ENCODE peak calls at places on chromosomes 13 and 19, in ten cellular contexts. R is activated CD4-positive, alpha-beta T cell treated with anti-CD3 and anti-CD28 coated beads for 24 hours; S is stimulated activated CD4-positive, alpha-beta T cell treated with anti-CD3 and anti-CD28 coated beads, TNF-alpha, amount 100 ng/mL, for 4 hours; U is omental fat pad; X is naive thymus-derived CD8-positive, alpha-beta T cell; T is SW480; W is nephron progenitor cell; Z is pancreas; Y is kidney glomerular epithelial cell; P is ascending aorta. B is an unnamed sample.

GRCh38 chr19:1265611-1266115 is 3.5 kb upstream of the CIRBP start:
- DNase-seq in P (peak), W (no peak), X (no peak), Y (no peak), R (no peak), Z (peak), T (peak), S (no peak), U (no peak), B (peak)

GRCh38 chr19:46963093-46963734 is 56.4 kb upstream of the NPAS1 start:
- DNase-seq in W (no peak), S (no peak), T (no peak), U (no peak), Y (no peak), X (no peak), P (no peak), Z (no peak), R (no peak), B (peak)

GRCh38 chr19:31232871-31233270 is 116.4 kb downstream of the TSHZ3 start:
- DNase-seq in X (no peak), R (no peak), Y (no peak), Z (no peak), P (no peak), U (no peak), S (no peak), T (no peak), W (no peak), B (peak)

GRCh38 chr13:85366759-85367417 is 432.3 kb downstream of the SLITRK6 start:
- DNase-seq in Z (no peak), R (no peak), T (no peak), P (no peak), U (no peak), S (no peak), W (no peak), X (no peak), Y (no peak), B (peak)

GRCh38 chr19:15443838-15444237 is 5.9 kb downstream of the WIZ start:
- DNase-seq in W (no peak), X (no peak), U (no peak), Y (no peak), S (no peak), T (no peak), R (no peak), P (peak), Z (no peak), B (no peak)

GRCh38 chr19:41265376-41266153 is 1.4 kb downstream of the HNRNPUL1 start:
- DNase-seq in X (no peak), P (no peak), Y (peak), U (no peak), Z (peak), W (peak), S (no peak), R (no peak), T (no peak), B (peak)

GRCh38 chr13:108346376-108346775 is 76.9 kb downstream of the TNFSF13B start:
- DNase-seq in S (peak), Z (no peak), Y (no peak), T (peak), W (no peak), U (no peak), X (no peak), R (no peak), P (no peak), B (no peak)

GRCh38 chr13:20960663-20961309 is 58.2 kb upstream of the XPO4 start:
- DNase-seq in X (no peak), W (no peak), U (no peak), T (peak), S (no peak), Y (no peak), Z (no peak), R (no peak), P (no peak), B (peak)

GRCh38 chr19:7988307-7988706 is 17.1 kb downstream of the ELAVL1 start:
- DNase-seq in Y (no peak), X (no peak), U (no peak), W (no peak), T (peak), P (no peak), Z (no peak), R (no peak), S (no peak), B (no peak)

GRCh38 chr19:42132030-42132628 is at the start of gene POU2F2:
- DNase-seq in S (peak), X (peak), U (no peak), Z (no peak), T (no peak), W (no peak), Y (no peak), P (no peak), R (peak), B (peak)

GRCh38 chr19:35557539-35558399 is 5.7 kb downstream of the ATP4A start:
- DNase-seq in Z (peak), R (no peak), X (no peak), U (peak), T (no peak), Y (no peak), S (no peak), W (peak), P (no peak), B (peak)

GRCh38 chr19:48858984-48859710 is 9.3 kb downstream of the PLEKHA4 start:
- DNase-seq in T (no peak), R (peak), S (peak), P (no peak), W (no peak), Z (peak), X (peak), U (no peak), Y (no peak), B (no peak)

B was measured in RPMI7951.